ENCODE peak calls at places on chromosomes 7 and 10, in four cellular contexts. One of them, this sample, is unnamed.

GRCh38 chr10:12622691-12623090 is 273.3 kb downstream of the CAMK1D start:
- DNase-seq in cardiac fibroblast: no peak
- DNase-seq in NCI-H345: no peak
- DNase-seq in HFF-Myc: no peak
- DNase-seq in this sample: no peak

GRCh38 chr10:88004451-88004850 is 141.0 kb downstream of the PTEN start:
- DNase-seq in HFF-Myc: peak
- DNase-seq in NCI-H345: no peak
- DNase-seq in cardiac fibroblast: peak
- DNase-seq in this sample: peak

GRCh38 chr7:55477781-55478374 is 94.4 kb downstream of the VOPP1 start:
- DNase-seq in cardiac fibroblast: peak
- DNase-seq in NCI-H345: no peak
- DNase-seq in HFF-Myc: peak
- DNase-seq in this sample: peak

GRCh38 chr7:45033261-45033930 is 33.4 kb downstream of the CCM2 start:
- DNase-seq in HFF-Myc: no peak
- DNase-seq in NCI-H345: no peak
- DNase-seq in cardiac fibroblast: no peak
- DNase-seq in this sample: peak

GRCh38 chr10:87850742-87851205 is 12.6 kb downstream of the KLLN start:
- DNase-seq in NCI-H345: peak
- DNase-seq in HFF-Myc: peak
- DNase-seq in cardiac fibroblast: peak
- DNase-seq in this sample: peak

GRCh38 chr10:47031953-47032465 is 120.8 kb downstream of the PTPN20 start:
- DNase-seq in HFF-Myc: no peak
- DNase-seq in cardiac fibroblast: no peak
- DNase-seq in NCI-H345: no peak
- DNase-seq in this sample: no peak

GRCh38 chr10:124518366-124518765 is 56.7 kb downstream of the LHPP start:
- DNase-seq in cardiac fibroblast: no peak
- DNase-seq in NCI-H345: no peak
- DNase-seq in HFF-Myc: no peak
- DNase-seq in this sample: no peak

GRCh38 chr7:132592947-132593335 is 16.7 kb upstream of the PLXNA4 start:
- DNase-seq in cardiac fibroblast: no peak
- DNase-seq in NCI-H345: no peak
- DNase-seq in HFF-Myc: no peak
- DNase-seq in this sample: no peak

GRCh38 chr10:23106508-23106907 is 11.1 kb downstream of the MSRB2 start:
- DNase-seq in cardiac fibroblast: no peak
- DNase-seq in HFF-Myc: no peak
- DNase-seq in NCI-H345: peak
- DNase-seq in this sample: no peak

GRCh38 chr7:636396-636795 is 90.1 kb upstream of the DNAAF5 start:
- DNase-seq in cardiac fibroblast: peak
- DNase-seq in NCI-H345: peak
- DNase-seq in HFF-Myc: no peak
- DNase-seq in this sample: peak

GRCh38 chr10:48804740-48805182 is 120.1 kb downstream of the WDFY4 start:
- DNase-seq in HFF-Myc: no peak
- DNase-seq in cardiac fibroblast: no peak
- DNase-seq in NCI-H345: peak
- DNase-seq in this sample: no peak

GRCh38 chr7:50369408-50370026 is 65.0 kb downstream of the IKZF1 start:
- DNase-seq in NCI-H345: peak
- DNase-seq in HFF-Myc: no peak
- DNase-seq in cardiac fibroblast: peak
- DNase-seq in this sample: peak

GRCh38 chr7:12458520-12459131 is 55.0 kb upstream of the VWDE start:
- DNase-seq in HFF-Myc: peak
- DNase-seq in NCI-H345: peak
- DNase-seq in cardiac fibroblast: peak
- DNase-seq in this sample: peak

GRCh38 chr7:17408904-17409290 is 110.4 kb downstream of the AHR start:
- DNase-seq in cardiac fibroblast: no peak
- DNase-seq in HFF-Myc: no peak
- DNase-seq in NCI-H345: no peak
- DNase-seq in this sample: peak

GRCh38 chr10:17512341-17513001 is 58.1 kb upstream of the ST8SIA6 start:
- DNase-seq in cardiac fibroblast: peak
- DNase-seq in HFF-Myc: peak
- DNase-seq in NCI-H345: no peak
- DNase-seq in this sample: peak

GRCh38 chr7:150399861-150400778 is 21.0 kb downstream of the ZNF775 start:
- DNase-seq in NCI-H345: no peak
- DNase-seq in HFF-Myc: no peak
- DNase-seq in cardiac fibroblast: no peak
- DNase-seq in this sample: no peak

GRCh38 chr7:4549681-4550080 is 132.4 kb upstream of the FOXK1 start:
- DNase-seq in NCI-H345: no peak
- DNase-seq in cardiac fibroblast: no peak
- DNase-seq in HFF-Myc: no peak
- DNase-seq in this sample: no peak

GRCh38 chr10:117531371-117532002 is 11.1 kb upstream of the EMX2 start:
- DNase-seq in HFF-Myc: no peak
- DNase-seq in cardiac fibroblast: no peak
- DNase-seq in NCI-H345: no peak
- DNase-seq in this sample: no peak